ENCODE peak calls at places on chromosomes 12 and 14, in five cellular contexts. U, O, D, L and Y are unnamed samples.

GRCh38 chr14:100307215-100308111 is 1.2 kb upstream of the SLC25A29 start:
- DNase-seq in U (no peak), O (no peak), D (no peak), L (no peak), Y (no peak)

GRCh38 chr12:92080390-92081285 is 65.0 kb downstream of the BTG1 start:
- DNase-seq in U (no peak), O (no peak), D (no peak), L (no peak), Y (no peak)

GRCh38 chr14:94303111-94303510 is 10.0 kb upstream of the SERPINA10 start:
- DNase-seq in U (no peak), O (no peak), D (no peak), L (no peak), Y (peak)

GRCh38 chr14:101781240-101782061 is 19.9 kb downstream of the PPP2R5C start:
- DNase-seq in U (no peak), O (no peak), D (no peak), L (peak), Y (no peak)

GRCh38 chr12:12853435-12853834 is 37.9 kb upstream of the GPRC5A start:
- DNase-seq in U (no peak), O (no peak), D (no peak), L (no peak), Y (no peak)

GRCh38 chr12:66154776-66155175 is 15.0 kb downstream of the TMBIM4 start:
- DNase-seq in U (no peak), O (no peak), D (no peak), L (no peak), Y (no peak)

GRCh38 chr14:76011959-76012802 is 26.6 kb downstream of the IFT43 start:
- DNase-seq in U (no peak), O (peak), D (no peak), L (peak), Y (no peak)

GRCh38 chr14:68442828-68443460 is 349.9 kb downstream of the ZFP36L1 start:
- DNase-seq in U (no peak), O (no peak), D (no peak), L (no peak), Y (no peak)

GRCh38 chr12:131865196-131865875 is 29.1 kb upstream of the ULK1 start:
- DNase-seq in U (peak), O (no peak), D (no peak), L (no peak), Y (no peak)

GRCh38 chr14:58541623-58542022 is 96.1 kb upstream of the DACT1 start:
- DNase-seq in U (no peak), O (no peak), D (no peak), L (no peak), Y (no peak)

GRCh38 chr12:82650627-82651337 is 35.9 kb upstream of the TMTC2 start:
- DNase-seq in U (no peak), O (peak), D (peak), L (no peak), Y (no peak)

GRCh38 chr14:92493024-92493423 is 20.6 kb upstream of the RIN3 start:
- DNase-seq in U (no peak), O (peak), D (no peak), L (peak), Y (peak)

GRCh38 chr14:75636100-75636692 is 24.5 kb downstream of the ERG28 start:
- DNase-seq in U (no peak), O (no peak), D (no peak), L (no peak), Y (no peak)

GRCh38 chr12:6222009-6222702 is 22.0 kb downstream of the CD9 start:
- DNase-seq in U (no peak), O (no peak), D (peak), L (no peak), Y (no peak)

GRCh38 chr12:101891462-101891971 is 14.1 kb downstream of the DRAM1 start:
- DNase-seq in U (no peak), O (no peak), D (peak), L (no peak), Y (no peak)

GRCh38 chr14:67187210-67187609 is 2.0 kb upstream of the GARIN2 start:
- DNase-seq in U (no peak), O (no peak), D (peak), L (no peak), Y (no peak)

GRCh38 chr12:107884769-107885694 is 110.5 kb downstream of the ASCL4 start:
- DNase-seq in U (no peak), O (peak), D (peak), L (no peak), Y (peak)

GRCh38 chr12:64724201-64724745 is 34.9 kb downstream of the GNS start:
- DNase-seq in U (no peak), O (no peak), D (no peak), L (no peak), Y (no peak)

GRCh38 chr12:128365831-128366231 is 98.9 kb downstream of the TMEM132C start:
- DNase-seq in U (no peak), O (no peak), D (no peak), L (peak), Y (peak)

GRCh38 chr12:52211716-52212585 is 20.1 kb upstream of the KRT80 start:
- DNase-seq in U (peak), O (no peak), D (no peak), L (no peak), Y (no peak)

GRCh38 chr12:115194857-115195256 is 510.9 kb upstream of the TBX3 start:
- DNase-seq in U (no peak), O (no peak), D (no peak), L (no peak), Y (no peak)

GRCh38 chr14:31137214-31137889 is 70.2 kb downstream of the HECTD1 start:
- DNase-seq in U (no peak), O (no peak), D (no peak), L (no peak), Y (no peak)

GRCh38 chr12:104049278-104050257 is at the start of gene GLT8D2:
- DNase-seq in U (peak), O (peak), D (no peak), L (peak), Y (peak)

GRCh38 chr14:52840916-52841315 is 49.5 kb upstream of the GNPNAT1 start:
- DNase-seq in U (no peak), O (no peak), D (no peak), L (no peak), Y (peak)

GRCh38 chr12:46459111-46459510 is 86.5 kb upstream of the SLC38A2 start:
- DNase-seq in U (no peak), O (no peak), D (no peak), L (no peak), Y (no peak)

GRCh38 chr12:31591308-31591901 is 469 bp upstream of the DENND5B start:
- DNase-seq in U (peak), O (peak), D (no peak), L (no peak), Y (peak)

GRCh38 chr14:61553730-61554641 is 141.3 kb upstream of the HIF1A start:
- DNase-seq in U (peak), O (no peak), D (peak), L (no peak), Y (no peak)

GRCh38 chr12:114902665-114903393 is 218.9 kb upstream of the TBX3 start:
- DNase-seq in U (no peak), O (no peak), D (peak), L (no peak), Y (no peak)

GRCh38 chr12:55642275-55643068 is 5.8 kb downstream of the OR10P1 start:
- DNase-seq in U (no peak), O (no peak), D (no peak), L (no peak), Y (no peak)

GRCh38 chr12:9049520-9050133 is 60.3 kb downstream of the KLRG1 start:
- DNase-seq in U (no peak), O (no peak), D (peak), L (no peak), Y (no peak)

GRCh38 chr14:75711134-75711795 is 50.2 kb downstream of the TTLL5 start:
- DNase-seq in U (no peak), O (peak), D (peak), L (no peak), Y (no peak)

GRCh38 chr14:73238262-73238852 is 1.1 kb downstream of the PAPLN start:
- DNase-seq in U (no peak), O (no peak), D (peak), L (no peak), Y (no peak)

GRCh38 chr12:3200779-3201738 is 123.9 kb downstream of the TSPAN9 start:
- DNase-seq in U (no peak), O (no peak), D (no peak), L (peak), Y (no peak)

GRCh38 chr14:36256131-36256801 is 64.2 kb downstream of the MBIP start:
- DNase-seq in U (no peak), O (no peak), D (no peak), L (no peak), Y (no peak)

GRCh38 chr14:63922696-63923421 is 70.1 kb downstream of the SYNE2 start:
- DNase-seq in U (no peak), O (no peak), D (peak), L (no peak), Y (no peak)

GRCh38 chr14:55921516-55921915 is 196.7 kb upstream of the PELI2 start:
- DNase-seq in U (no peak), O (no peak), D (no peak), L (no peak), Y (no peak)

GRCh38 chr14:94543450-94544123 is 17.7 kb upstream of the SERPINA4 start:
- DNase-seq in U (no peak), O (no peak), D (peak), L (no peak), Y (peak)

GRCh38 chr12:61915420-61915819 is 344.8 kb upstream of the USP15 start:
- DNase-seq in U (no peak), O (no peak), D (peak), L (no peak), Y (no peak)

GRCh38 chr14:64340560-64341196 is 46.5 kb upstream of the ESR2 start:
- DNase-seq in U (no peak), O (no peak), D (no peak), L (no peak), Y (no peak)

GRCh38 chr12:125069616-125070015 is 4.4 kb downstream of the AACS start:
- DNase-seq in U (no peak), O (no peak), D (no peak), L (no peak), Y (no peak)

GRCh38 chr12:125070661-125071390 is 5.6 kb downstream of the AACS start:
- DNase-seq in U (no peak), O (no peak), D (no peak), L (no peak), Y (no peak)

GRCh38 chr12:125071456-125071855 is 6.2 kb downstream of the AACS start:
- DNase-seq in U (no peak), O (no peak), D (no peak), L (no peak), Y (no peak)

GRCh38 chr12:125068391-125068790 is 3.2 kb downstream of the AACS start:
- DNase-seq in U (no peak), O (no peak), D (no peak), L (no peak), Y (no peak)

GRCh38 chr12:125070117-125070516 is 4.9 kb downstream of the AACS start:
- DNase-seq in U (no peak), O (no peak), D (peak), L (no peak), Y (no peak)
- H3K27ac ChIP-seq in U (no peak), O (no peak), D (no peak), L (no peak), Y (peak)

DNA sequence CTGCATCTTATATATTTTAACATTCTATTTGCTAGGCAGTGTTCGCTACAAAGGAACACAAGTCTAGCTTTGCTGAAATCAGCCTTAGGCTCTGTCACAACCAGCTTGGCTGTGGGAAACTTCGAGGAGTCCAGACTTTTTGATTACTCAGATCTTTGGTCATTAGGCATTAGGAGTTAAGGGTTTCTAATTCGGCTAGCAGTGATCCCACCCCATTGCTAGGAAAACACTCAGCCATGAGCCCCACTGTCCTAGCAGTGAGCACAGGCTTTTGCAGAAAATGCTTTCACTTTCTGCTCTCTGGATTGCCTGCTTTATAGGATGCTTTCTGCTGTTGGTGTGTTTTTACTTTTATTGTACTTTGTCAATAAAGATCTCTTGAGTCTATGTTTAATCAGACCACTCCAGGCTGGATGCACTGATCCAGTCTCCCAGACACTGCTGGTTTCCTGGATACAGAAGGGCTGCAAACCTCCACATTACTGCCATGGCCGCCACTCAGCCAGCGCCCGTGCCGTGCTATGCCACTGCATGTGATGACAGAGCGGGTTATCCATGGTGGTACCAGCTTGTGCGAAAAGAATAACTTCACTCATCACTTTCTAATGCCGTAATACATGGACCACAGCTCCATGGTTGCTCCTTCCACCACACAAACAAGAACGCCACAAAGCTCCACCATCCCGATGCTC is 41.0 kb upstream of the PYGL start:
- DNase-seq in U (no peak), O (no peak), D (no peak), L (peak), Y (no peak)
- H3K27ac ChIP-seq in U (no peak), O (no peak), D (no peak), L (no peak), Y (no peak)

GRCh38 chr14:104579507-104579906 is at the start of gene C14orf180:
- DNase-seq in U (no peak), O (peak), D (no peak), L (no peak), Y (no peak)

GRCh38 chr14:104574978-104575377 is 4.6 kb upstream of the C14orf180 start:
- DNase-seq in U (no peak), O (no peak), D (no peak), L (no peak), Y (no peak)

GRCh38 chr14:104577457-104578301 is 1.9 kb upstream of the C14orf180 start:
- DNase-seq in U (no peak), O (no peak), D (no peak), L (no peak), Y (no peak)

GRCh38 chr14:104574536-104574935 is 5.0 kb upstream of the C14orf180 start:
- DNase-seq in U (no peak), O (no peak), D (no peak), L (no peak), Y (no peak)

DNA sequence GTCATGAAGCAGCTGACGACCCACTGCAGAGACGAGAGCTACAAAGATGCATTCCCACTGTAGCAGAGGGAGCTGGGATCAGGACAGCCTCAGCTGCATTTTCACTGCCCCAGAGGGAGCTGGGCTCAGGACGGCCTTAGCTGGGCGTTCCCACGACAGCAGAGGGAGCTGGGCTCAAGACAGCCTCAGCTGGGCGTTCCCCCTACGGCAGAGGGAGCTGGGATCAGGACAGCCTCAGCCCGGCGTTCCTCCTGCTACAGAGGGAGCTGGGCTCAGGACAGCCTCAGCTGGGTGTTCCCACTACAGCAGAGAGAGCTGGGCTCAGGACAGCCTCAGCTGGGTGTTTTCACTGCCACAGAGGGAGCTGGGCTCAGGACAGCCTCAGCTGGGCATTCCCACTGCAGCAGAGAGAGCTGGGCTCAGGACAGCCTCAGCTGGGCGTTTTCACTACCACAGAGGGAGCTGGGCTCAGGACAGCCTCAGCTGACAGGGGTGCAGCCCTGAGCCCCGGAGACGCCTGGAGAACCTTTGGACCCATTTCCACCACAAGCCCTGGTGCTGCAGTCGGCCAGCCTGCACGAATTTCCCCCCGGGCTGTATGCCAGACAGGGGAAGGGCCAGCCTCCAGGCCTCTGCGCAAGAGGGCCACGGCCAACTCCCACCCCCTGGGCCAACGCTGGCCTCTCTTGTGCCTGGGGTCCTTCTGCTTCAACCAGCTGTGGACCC is 2.8 kb upstream of the C14orf180 start:
- DNase-seq in U (no peak), O (no peak), D (peak), L (no peak), Y (no peak)
- H3K27ac ChIP-seq in U (no peak), O (no peak), D (no peak), L (no peak), Y (no peak)

DNA sequence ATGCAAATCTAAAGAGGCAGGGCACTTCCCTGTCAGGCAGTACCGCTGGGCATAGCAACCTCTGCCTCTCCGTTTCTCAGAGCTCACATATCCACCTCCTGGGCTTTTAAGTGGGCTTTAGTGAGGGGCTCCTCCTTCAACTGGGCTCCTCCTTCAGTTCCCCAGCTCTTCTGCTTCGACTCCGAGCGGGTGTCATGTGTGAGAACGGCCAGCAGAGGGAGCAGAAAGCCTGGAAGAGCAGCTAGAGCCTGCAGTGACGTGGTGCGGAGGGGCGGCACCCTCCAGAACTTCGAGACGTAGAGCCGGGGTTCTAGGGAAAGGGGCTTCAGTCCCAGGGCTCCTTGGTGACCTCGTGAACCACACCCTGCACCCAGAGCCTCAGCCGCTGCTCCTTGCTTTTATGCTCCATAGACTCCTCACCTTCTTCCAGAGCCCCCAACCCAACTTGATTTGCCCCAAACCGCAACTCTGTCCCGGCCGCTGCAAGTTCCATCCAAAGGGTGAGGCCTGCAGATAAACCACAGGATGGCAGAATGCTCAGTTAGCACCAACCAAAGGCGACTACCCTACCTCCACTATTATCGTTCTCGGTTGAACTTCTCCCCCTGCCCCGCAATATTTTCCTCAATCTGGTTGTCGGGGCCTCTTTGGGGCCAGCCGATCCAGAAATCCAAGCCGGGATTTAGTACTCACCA is 383 bp upstream of the GLI1 start:
- DNase-seq in U (peak), O (peak), D (peak), L (peak), Y (peak)
- H3K27ac ChIP-seq in U (peak), O (peak), D (peak), L (peak), Y (peak)

DNA sequence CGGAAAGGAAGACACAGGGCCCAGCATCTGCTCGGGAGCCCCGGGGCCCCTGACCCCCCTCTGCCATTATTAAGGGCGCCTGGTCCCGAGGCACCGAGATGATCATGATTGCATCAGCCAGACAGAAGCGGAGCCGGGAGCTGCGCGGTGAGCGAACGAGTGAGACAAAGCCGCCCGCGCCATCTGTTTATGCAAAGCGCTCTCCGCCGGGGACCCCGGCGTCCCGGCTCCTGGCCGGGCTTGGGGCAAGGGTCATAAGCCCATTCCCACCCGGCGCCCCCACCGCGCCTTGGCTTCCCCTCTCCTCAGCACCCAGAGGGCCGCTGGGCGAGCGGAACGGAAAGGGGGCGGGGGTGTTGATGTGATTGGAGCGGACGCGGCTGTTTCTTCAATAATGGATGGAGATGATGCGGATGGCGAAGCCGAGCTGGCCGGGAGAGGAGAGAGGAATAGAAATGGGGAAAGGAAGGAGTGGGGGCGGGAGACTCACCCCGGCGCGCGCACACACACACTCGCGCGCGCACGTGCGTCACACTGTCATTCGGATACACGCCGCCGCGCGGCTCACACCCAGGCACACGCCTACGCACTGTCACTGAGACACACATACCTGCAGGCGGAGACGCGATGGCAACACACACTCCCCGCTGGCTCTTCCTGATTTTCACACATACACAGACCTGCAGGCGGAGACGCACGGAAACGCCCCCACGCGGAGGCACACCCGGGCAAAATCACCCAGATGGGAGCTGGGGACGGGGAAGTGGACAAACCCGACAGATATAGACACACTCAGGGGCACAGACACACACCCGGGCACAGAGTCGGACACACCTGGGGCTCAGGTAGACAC is 10.7 kb downstream of the STAC3 start:
- DNase-seq in U (peak), O (no peak), D (no peak), L (peak), Y (no peak)
- H3K27ac ChIP-seq in U (no peak), O (no peak), D (no peak), L (no peak), Y (no peak)